ENCODE peak calls at places on chromosomes 13 and 19, in four cellular contexts. One of them, this sample, is unnamed.

GRCh38 chr19:1172353-1173159 is 1.5 kb downstream of the SBNO2 start:
- DNase-seq in cardiac muscle cell: peak; percentile 76
- DNase-seq in upper lobe of right lung: peak; percentile 74
- DNase-seq in IMR-90: peak; percentile 48
- DNase-seq in this sample: peak; percentile 64

GRCh38 chr13:27112006-27112405 is 59.6 kb downstream of the USP12 start:
- DNase-seq in cardiac muscle cell: no peak
- DNase-seq in IMR-90: no peak
- DNase-seq in upper lobe of right lung: no peak
- DNase-seq in this sample: no peak

GRCh38 chr19:709965-710714 is 1.4 kb downstream of the PALM start:
- DNase-seq in upper lobe of right lung: no peak
- DNase-seq in IMR-90: no peak
- DNase-seq in cardiac muscle cell: no peak
- DNase-seq in this sample: no peak

GRCh38 chr13:112248909-112249592 is 127.1 kb upstream of the SPACA7 start:
- DNase-seq in upper lobe of right lung: peak; percentile 42
- DNase-seq in IMR-90: no peak
- DNase-seq in cardiac muscle cell: no peak
- DNase-seq in this sample: no peak

GRCh38 chr13:21458457-21458815 is 667 bp downstream of the ZDHHC20 start:
- DNase-seq in upper lobe of right lung: peak; percentile 80
- DNase-seq in IMR-90: no peak
- DNase-seq in cardiac muscle cell: no peak
- DNase-seq in this sample: peak; percentile 71

GRCh38 chr13:80469841-80470378 is 129.0 kb upstream of the SPRY2 start:
- DNase-seq in cardiac muscle cell: peak; percentile 95
- DNase-seq in upper lobe of right lung: no peak
- DNase-seq in IMR-90: peak; percentile 31
- DNase-seq in this sample: peak; percentile 83

GRCh38 chr13:28601581-28601980 is 57.3 kb upstream of the POMP start:
- DNase-seq in cardiac muscle cell: no peak
- DNase-seq in IMR-90: no peak
- DNase-seq in upper lobe of right lung: no peak
- DNase-seq in this sample: peak; percentile 11

GRCh38 chr19:55340784-55341147 is 1.1 kb downstream of the KMT5C start:
- DNase-seq in cardiac muscle cell: no peak
- DNase-seq in upper lobe of right lung: no peak
- DNase-seq in IMR-90: no peak
- DNase-seq in this sample: no peak

GRCh38 chr13:113955691-113956090 is 18.2 kb downstream of the C13orf46 start:
- DNase-seq in IMR-90: no peak
- DNase-seq in cardiac muscle cell: no peak
- DNase-seq in upper lobe of right lung: no peak
- DNase-seq in this sample: no peak

GRCh38 chr13:51723529-51723928 is 80.4 kb downstream of the DHRS12 start:
- DNase-seq in cardiac muscle cell: no peak
- DNase-seq in upper lobe of right lung: no peak
- DNase-seq in IMR-90: no peak
- DNase-seq in this sample: no peak

GRCh38 chr19:34017024-34017423 is 155.3 kb upstream of the LSM14A start:
- DNase-seq in upper lobe of right lung: no peak
- DNase-seq in cardiac muscle cell: no peak
- DNase-seq in IMR-90: no peak
- DNase-seq in this sample: no peak

GRCh38 chr19:34182125-34182524 is 9.8 kb downstream of the LSM14A start:
- DNase-seq in IMR-90: no peak
- DNase-seq in cardiac muscle cell: no peak
- DNase-seq in upper lobe of right lung: no peak
- DNase-seq in this sample: no peak

GRCh38 chr13:80840313-80840976 is 499.5 kb upstream of the SPRY2 start:
- DNase-seq in upper lobe of right lung: no peak
- DNase-seq in IMR-90: no peak
- DNase-seq in cardiac muscle cell: peak; percentile 97
- DNase-seq in this sample: peak; percentile 1

GRCh38 chr13:68719815-68720214 is 1387.8 kb upstream of the ATXN8OS start:
- DNase-seq in cardiac muscle cell: no peak
- DNase-seq in IMR-90: no peak
- DNase-seq in upper lobe of right lung: no peak
- DNase-seq in this sample: no peak

GRCh38 chr13:109204252-109204651 is 574.8 kb downstream of the MYO16 start:
- DNase-seq in upper lobe of right lung: no peak
- DNase-seq in cardiac muscle cell: no peak
- DNase-seq in IMR-90: no peak
- DNase-seq in this sample: no peak

GRCh38 chr19:3880471-3881271 is at the start of gene ATCAY:
- DNase-seq in cardiac muscle cell: peak; percentile 3
- DNase-seq in IMR-90: no peak
- DNase-seq in upper lobe of right lung: no peak
- DNase-seq in this sample: no peak

GRCh38 chr13:111852701-111853100 is 214.2 kb upstream of the SOX1 start:
- DNase-seq in IMR-90: no peak
- DNase-seq in cardiac muscle cell: no peak
- DNase-seq in upper lobe of right lung: no peak
- DNase-seq in this sample: no peak

GRCh38 chr19:2003901-2004300 is 11.6 kb downstream of the BTBD2 start:
- DNase-seq in IMR-90: no peak
- DNase-seq in cardiac muscle cell: no peak
- DNase-seq in upper lobe of right lung: no peak
- DNase-seq in this sample: no peak

GRCh38 chr13:58437436-58437835 is 805.9 kb downstream of the PCDH17 start:
- DNase-seq in cardiac muscle cell: no peak
- DNase-seq in IMR-90: no peak
- DNase-seq in upper lobe of right lung: no peak
- DNase-seq in this sample: no peak

GRCh38 chr13:23959231-23959862 is 62.0 kb upstream of the C1QTNF9B start:
- DNase-seq in cardiac muscle cell: peak; percentile 59
- DNase-seq in IMR-90: peak; percentile 43
- DNase-seq in upper lobe of right lung: no peak
- DNase-seq in this sample: no peak

GRCh38 chr13:63774133-63774532 is 2358.5 kb upstream of the PCDH20 start:
- DNase-seq in cardiac muscle cell: no peak
- DNase-seq in IMR-90: no peak
- DNase-seq in upper lobe of right lung: no peak
- DNase-seq in this sample: no peak

GRCh38 chr19:42370068-42370520 is 20.0 kb downstream of the CNFN start:
- DNase-seq in cardiac muscle cell: no peak
- DNase-seq in IMR-90: no peak
- DNase-seq in upper lobe of right lung: no peak
- DNase-seq in this sample: no peak

GRCh38 chr19:35868172-35868822 is at the start of gene APLP1:
- DNase-seq in IMR-90: no peak
- DNase-seq in upper lobe of right lung: peak; percentile 86
- DNase-seq in cardiac muscle cell: peak; percentile 49
- DNase-seq in this sample: peak; percentile 36

GRCh38 chr13:78722700-78723099 is 63.7 kb upstream of the OBI1 start:
- DNase-seq in upper lobe of right lung: no peak
- DNase-seq in cardiac muscle cell: no peak
- DNase-seq in IMR-90: no peak
- DNase-seq in this sample: no peak

GRCh38 chr13:77751513-77752456 is 54.3 kb downstream of the SLAIN1 start:
- DNase-seq in IMR-90: peak; percentile 37
- DNase-seq in cardiac muscle cell: peak; percentile 62
- DNase-seq in upper lobe of right lung: no peak
- DNase-seq in this sample: peak; percentile 53

GRCh38 chr19:55647732-55648656 is at the start of gene CCDC106:
- DNase-seq in cardiac muscle cell: peak; percentile 86
- DNase-seq in IMR-90: peak; percentile 68
- DNase-seq in upper lobe of right lung: peak; percentile 86
- DNase-seq in this sample: peak; percentile 65

GRCh38 chr19:50836543-50837195 is 3.3 kb upstream of the KLK15 start:
- DNase-seq in cardiac muscle cell: no peak
- DNase-seq in upper lobe of right lung: no peak
- DNase-seq in IMR-90: no peak
- DNase-seq in this sample: no peak

GRCh38 chr19:9945319-9945966 is 9.1 kb upstream of the OLFM2 start:
- DNase-seq in upper lobe of right lung: peak; percentile 69
- DNase-seq in cardiac muscle cell: peak; percentile 99
- DNase-seq in IMR-90: peak; percentile 100
- DNase-seq in this sample: peak; percentile 70

GRCh38 chr19:55638864-55639359 is 1.9 kb upstream of the ZNF580 start:
- DNase-seq in IMR-90: peak; percentile 21
- DNase-seq in upper lobe of right lung: peak; percentile 70
- DNase-seq in cardiac muscle cell: peak; percentile 41
- DNase-seq in this sample: peak; percentile 45

GRCh38 chr13:93190006-93190405 is 36.6 kb upstream of the GPC6 start:
- DNase-seq in IMR-90: no peak
- DNase-seq in upper lobe of right lung: no peak
- DNase-seq in cardiac muscle cell: no peak
- DNase-seq in this sample: no peak

GRCh38 chr19:29119582-29119981 is 93.4 kb downstream of the UQCRFS1 start:
- DNase-seq in upper lobe of right lung: no peak
- DNase-seq in cardiac muscle cell: no peak
- DNase-seq in IMR-90: no peak
- DNase-seq in this sample: no peak

GRCh38 chr19:46579286-46579944 is 21.7 kb upstream of the CALM3 start:
- DNase-seq in cardiac muscle cell: peak; percentile 48
- DNase-seq in upper lobe of right lung: no peak
- DNase-seq in IMR-90: no peak
- DNase-seq in this sample: no peak

GRCh38 chr19:5103812-5104410 is 135.0 kb downstream of the KDM4B start:
- DNase-seq in upper lobe of right lung: no peak
- DNase-seq in IMR-90: no peak
- DNase-seq in cardiac muscle cell: no peak
- DNase-seq in this sample: no peak

GRCh38 chr13:95564948-95565347 is 12.4 kb downstream of the CLDN10 start:
- DNase-seq in cardiac muscle cell: peak; percentile 89
- DNase-seq in IMR-90: peak; percentile 34
- DNase-seq in upper lobe of right lung: no peak
- DNase-seq in this sample: peak; percentile 79

GRCh38 chr13:40571338-40571737 is 95.1 kb downstream of the FOXO1 start:
- DNase-seq in upper lobe of right lung: no peak
- DNase-seq in cardiac muscle cell: no peak
- DNase-seq in IMR-90: no peak
- DNase-seq in this sample: no peak
- H3K4me3 ChIP-seq in upper lobe of right lung: no peak overlapping the region
- H3K4me3 ChIP-seq in cardiac muscle cell: no peak overlapping the region
- H3K4me3 ChIP-seq in IMR-90: no peak overlapping the region
- H3K4me3 ChIP-seq in this sample: no peak overlapping the region

DNA sequence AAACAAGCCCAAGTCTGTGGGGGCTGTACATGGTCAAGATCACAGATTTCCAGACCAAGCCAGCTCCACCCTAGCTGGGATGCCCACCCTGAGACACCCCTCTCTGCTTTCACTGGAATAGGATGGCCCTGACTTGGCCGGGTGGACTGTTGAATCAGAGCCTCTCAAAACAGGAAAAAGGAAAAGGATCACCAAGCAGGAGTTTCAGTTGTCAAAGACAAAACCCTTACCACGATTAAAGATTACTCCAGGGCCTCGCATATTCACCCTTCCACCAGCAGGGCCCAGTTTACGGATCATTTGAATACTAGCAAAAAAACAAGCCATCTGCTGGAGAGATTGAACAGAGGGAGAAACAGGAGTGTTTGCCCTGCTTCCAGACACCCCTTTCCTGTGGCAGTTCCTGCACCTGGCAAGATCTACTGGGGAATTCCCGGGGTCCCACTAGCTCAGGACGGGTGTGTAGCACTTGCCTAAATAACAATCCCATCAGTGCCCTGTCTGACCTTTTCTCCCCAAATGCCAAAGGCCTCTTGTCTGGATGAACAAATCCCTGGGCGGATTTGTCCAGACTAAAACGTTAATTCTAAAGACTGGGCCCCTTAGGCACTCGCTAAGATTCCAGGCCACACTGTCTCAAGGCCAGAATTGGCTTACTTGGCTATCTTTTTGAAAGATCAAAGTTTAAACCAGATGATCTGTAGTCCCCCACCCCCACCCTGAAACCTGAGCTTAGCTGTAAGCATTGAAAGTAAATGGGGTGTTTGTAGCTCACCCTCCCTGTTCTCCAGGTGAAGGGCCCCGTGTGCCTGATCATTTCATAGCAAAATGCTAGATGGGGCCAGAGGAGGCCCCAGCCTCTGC is 38.4 kb downstream of the ACTN4 start:
- DNase-seq in cardiac muscle cell: peak; percentile 81
- DNase-seq in IMR-90: peak; percentile 73
- DNase-seq in upper lobe of right lung: no peak
- DNase-seq in this sample: peak; percentile 57
- TF ChIP-seq CTCF in cardiac muscle cell: peak; percentile 71
- TF ChIP-seq CTCF in IMR-90: peak; percentile 67
- TF ChIP-seq CTCF in upper lobe of right lung: peak; percentile 43
- TF ChIP-seq CTCF in this sample: peak; percentile 55

DNA sequence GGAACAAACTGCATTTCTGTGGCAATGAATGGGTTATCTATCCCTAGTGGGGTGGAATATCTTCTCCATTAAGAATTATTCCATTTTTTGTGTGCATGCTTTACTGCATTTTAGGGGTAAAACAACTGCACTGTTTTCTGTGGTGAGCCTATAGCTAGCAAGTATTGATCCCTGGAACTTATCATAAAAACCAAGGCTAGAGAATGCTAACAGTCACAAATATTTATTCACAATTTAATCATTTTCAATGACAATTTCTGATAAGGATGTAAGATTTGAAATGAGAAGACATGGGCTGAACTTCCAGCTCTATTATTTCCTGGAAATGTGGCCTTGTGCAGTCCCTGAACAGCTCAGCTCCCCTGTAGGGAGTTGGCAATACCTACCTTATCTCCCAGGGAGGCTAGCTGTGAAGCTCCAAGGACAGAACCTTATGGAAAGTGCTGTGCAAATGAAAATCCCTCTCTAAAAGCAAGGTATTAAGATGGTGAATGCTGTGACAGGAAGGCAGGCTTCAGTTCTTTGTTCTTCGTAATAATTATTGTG is 51.5 kb upstream of the FAM216B start:
- DNase-seq in IMR-90: no peak
- DNase-seq in cardiac muscle cell: no peak
- DNase-seq in upper lobe of right lung: no peak
- DNase-seq in this sample: no peak
- H3K4me3 ChIP-seq in IMR-90: no peak overlapping the region
- H3K4me3 ChIP-seq in cardiac muscle cell: no peak overlapping the region
- H3K4me3 ChIP-seq in upper lobe of right lung: no peak overlapping the region
- H3K4me3 ChIP-seq in this sample: no peak overlapping the region

DNA sequence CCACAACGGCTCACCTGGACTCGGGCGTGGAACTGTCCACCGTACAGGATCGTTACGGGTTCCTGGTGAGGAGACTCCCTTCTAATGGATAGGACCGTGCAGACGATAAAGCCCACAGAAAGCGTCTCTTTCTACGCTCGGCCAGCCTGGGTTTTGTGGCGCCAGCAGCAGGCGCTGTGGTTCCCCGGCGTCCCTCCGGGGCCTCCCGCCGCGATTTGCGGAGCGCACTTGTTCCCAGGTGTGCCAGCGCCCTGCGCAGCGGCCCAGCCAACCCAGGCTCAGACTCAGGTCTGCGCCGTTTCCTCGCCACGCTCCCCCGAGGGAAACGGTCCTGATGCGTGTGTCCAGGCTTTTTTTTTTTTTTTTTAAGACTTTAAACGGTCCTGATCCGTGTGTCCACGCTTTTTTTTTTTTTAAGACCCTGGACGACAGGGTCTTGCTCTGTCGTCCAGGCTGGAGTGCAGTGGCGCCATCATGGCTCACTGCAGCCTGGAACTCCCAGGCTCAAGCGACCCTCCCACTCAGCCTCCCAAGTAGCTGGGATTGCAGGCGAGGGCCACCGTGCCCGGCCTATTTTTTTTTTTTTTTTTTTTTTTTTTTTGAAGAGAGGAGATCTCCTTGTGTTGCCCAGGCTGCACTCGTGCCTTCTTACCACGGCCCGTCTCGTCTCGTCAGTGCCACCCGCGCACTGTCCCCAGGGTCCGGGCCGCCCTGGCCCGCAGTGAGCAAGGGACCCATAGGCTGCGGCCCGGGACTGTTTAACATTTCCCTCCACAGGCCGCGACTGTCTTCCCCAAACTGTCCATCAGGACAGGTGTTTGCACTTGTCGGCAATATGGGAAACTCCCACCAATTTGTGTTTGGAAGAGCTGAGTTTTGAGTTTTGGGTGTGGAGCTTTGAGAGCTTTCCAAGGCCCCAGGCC is 23.8 kb downstream of the GJA3 start:
- DNase-seq in cardiac muscle cell: peak; percentile 25
- DNase-seq in upper lobe of right lung: peak; percentile 81
- DNase-seq in IMR-90: no peak
- DNase-seq in this sample: peak; percentile 47
- TF ChIP-seq CTCF in cardiac muscle cell: peak; percentile 51
- TF ChIP-seq CTCF in upper lobe of right lung: peak; percentile 43
- TF ChIP-seq CTCF in IMR-90: peak; percentile 23
- TF ChIP-seq CTCF in this sample: peak; percentile 47